ENCODE peak calls at places on chromosomes 2 and 18, in six cellular contexts. I, E, O, G, W and Q are unnamed samples.

GRCh38 chr2:63218800-63219511 is 168.3 kb downstream of the OTX1 start:
- DNase-seq in I (no peak), E (no peak), O (no peak), G (no peak), W (no peak), Q (peak)

GRCh38 chr2:205699554-205700289 is 17.4 kb downstream of the NRP2 start:
- DNase-seq in I (no peak), E (no peak), O (no peak), G (no peak), W (no peak), Q (no peak)

GRCh38 chr2:101986386-101986785 is 5.4 kb upstream of the IL1R2 start:
- DNase-seq in I (no peak), E (no peak), O (no peak), G (peak), W (no peak), Q (no peak)

GRCh38 chr2:179139506-179139905 is 89.6 kb upstream of the CCDC141 start:
- DNase-seq in I (no peak), E (no peak), O (no peak), G (no peak), W (no peak), Q (no peak)

GRCh38 chr2:71073475-71073874 is 5.0 kb downstream of the NAGK start:
- DNase-seq in I (no peak), E (no peak), O (no peak), G (no peak), W (no peak), Q (no peak)

GRCh38 chr18:11991021-11991770 is 9.9 kb downstream of the IMPA2 start:
- DNase-seq in I (no peak), E (no peak), O (no peak), G (no peak), W (peak), Q (no peak)

GRCh38 chr2:140990416-140990815 is 1140.4 kb downstream of the LRP1B start:
- DNase-seq in I (no peak), E (peak), O (no peak), G (no peak), W (no peak), Q (no peak)

GRCh38 chr2:223306371-223306770 is 254.4 kb downstream of the KCNE4 start:
- DNase-seq in I (no peak), E (peak), O (no peak), G (no peak), W (no peak), Q (no peak)

GRCh38 chr2:19648583-19648982 is 253.2 kb downstream of the TTC32 start:
- DNase-seq in I (no peak), E (peak), O (peak), G (peak), W (no peak), Q (peak)

GRCh38 chr18:8800445-8800844 is 95.1 kb downstream of the MTCL1 start:
- DNase-seq in I (no peak), E (peak), O (no peak), G (no peak), W (no peak), Q (peak)

GRCh38 chr2:39584283-39584972 is 81.3 kb upstream of the TMEM178A start:
- DNase-seq in I (no peak), E (peak), O (no peak), G (no peak), W (no peak), Q (no peak)

GRCh38 chr2:16320716-16321115 is 344.9 kb downstream of the CYRIA start:
- DNase-seq in I (no peak), E (no peak), O (no peak), G (no peak), W (no peak), Q (no peak)

GRCh38 chr18:34117319-34117718 is 107.4 kb downstream of the NOL4 start:
- DNase-seq in I (no peak), E (no peak), O (no peak), G (no peak), W (no peak), Q (no peak)

GRCh38 chr2:100733344-100734187 is 86.4 kb upstream of the NPAS2 start:
- DNase-seq in I (peak), E (peak), O (peak), G (peak), W (peak), Q (no peak)

GRCh38 chr2:61639721-61640120 is 101.6 kb upstream of the XPO1 start:
- DNase-seq in I (no peak), E (no peak), O (no peak), G (no peak), W (no peak), Q (no peak)

GRCh38 chr2:6337123-6337830 is 528.4 kb downstream of the CMPK2 start:
- DNase-seq in I (no peak), E (no peak), O (no peak), G (no peak), W (no peak), Q (no peak)

GRCh38 chr2:236169741-236170654 is 1.8 kb upstream of the GBX2 start:
- DNase-seq in I (peak), E (no peak), O (no peak), G (no peak), W (no peak), Q (no peak)

GRCh38 chr18:27931563-27931962 is 245.4 kb downstream of the CDH2 start:
- DNase-seq in I (no peak), E (no peak), O (no peak), G (no peak), W (no peak), Q (no peak)

GRCh38 chr2:121599963-121600651 is 49.2 kb downstream of the CLASP1 start:
- DNase-seq in I (no peak), E (peak), O (no peak), G (no peak), W (no peak), Q (no peak)
- H3K27ac ChIP-seq in I (no peak), E (no peak), O (no peak), G (no peak), W (no peak), Q (no peak)

GRCh38 chr2:238772635-238773297 is 75.1 kb upstream of the TWIST2 start:
- DNase-seq in I (no peak), E (no peak), O (no peak), G (no peak), W (no peak), Q (no peak)

GRCh38 chr2:238773472-238773871 is 74.4 kb upstream of the TWIST2 start:
- DNase-seq in I (no peak), E (no peak), O (no peak), G (no peak), W (no peak), Q (no peak)

GRCh38 chr2:238774980-238775509 is 72.8 kb upstream of the TWIST2 start:
- DNase-seq in I (no peak), E (no peak), O (no peak), G (no peak), W (no peak), Q (no peak)

GRCh38 chr2:238771639-238772038 is 76.2 kb upstream of the TWIST2 start:
- DNase-seq in I (no peak), E (no peak), O (no peak), G (no peak), W (no peak), Q (no peak)

GRCh38 chr2:238771193-238771592 is 76.7 kb upstream of the TWIST2 start:
- DNase-seq in I (no peak), E (peak), O (no peak), G (no peak), W (no peak), Q (no peak)
- TF ChIP-seq CTCF in I (no peak), E (peak), O (no peak), G (no peak), W (no peak), Q (no peak)

GRCh38 chr18:10205136-10205535 is 249.3 kb upstream of the APCDD1 start:
- DNase-seq in I (peak), E (peak), O (peak), G (no peak), W (peak), Q (no peak)

GRCh38 chr18:10207682-10208081 is 246.8 kb upstream of the APCDD1 start:
- DNase-seq in I (no peak), E (peak), O (no peak), G (no peak), W (no peak), Q (no peak)

GRCh38 chr18:10213526-10213925 is 240.9 kb upstream of the APCDD1 start:
- DNase-seq in I (no peak), E (peak), O (no peak), G (peak), W (no peak), Q (no peak)

GRCh38 chr18:10215444-10215843 is 239.0 kb upstream of the APCDD1 start:
- DNase-seq in I (no peak), E (no peak), O (no peak), G (no peak), W (no peak), Q (no peak)

DNA sequence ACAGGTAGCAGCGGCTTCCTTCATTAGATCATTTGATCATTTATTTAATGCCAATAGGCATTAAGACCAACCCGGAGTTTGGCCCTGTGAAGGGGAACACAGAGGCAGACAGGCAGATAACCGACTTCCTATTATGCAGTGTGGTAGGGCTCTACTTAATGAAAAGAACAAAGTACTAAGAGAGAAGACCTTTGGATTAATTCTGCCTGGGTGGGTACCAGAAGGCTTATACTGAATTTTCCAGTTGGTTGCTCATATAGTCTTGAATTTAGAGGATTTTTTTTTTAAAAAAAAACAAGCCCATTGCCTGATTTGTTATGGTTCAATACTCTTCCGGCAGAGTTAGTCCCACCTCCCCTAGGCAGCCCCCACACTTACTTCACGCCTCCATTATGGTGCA is 244.4 kb upstream of the APCDD1 start:
- DNase-seq in I (no peak), E (no peak), O (no peak), G (no peak), W (no peak), Q (no peak)
- H3K27ac ChIP-seq in I (no peak), E (no peak), O (no peak), G (no peak), W (no peak), Q (no peak)

DNA sequence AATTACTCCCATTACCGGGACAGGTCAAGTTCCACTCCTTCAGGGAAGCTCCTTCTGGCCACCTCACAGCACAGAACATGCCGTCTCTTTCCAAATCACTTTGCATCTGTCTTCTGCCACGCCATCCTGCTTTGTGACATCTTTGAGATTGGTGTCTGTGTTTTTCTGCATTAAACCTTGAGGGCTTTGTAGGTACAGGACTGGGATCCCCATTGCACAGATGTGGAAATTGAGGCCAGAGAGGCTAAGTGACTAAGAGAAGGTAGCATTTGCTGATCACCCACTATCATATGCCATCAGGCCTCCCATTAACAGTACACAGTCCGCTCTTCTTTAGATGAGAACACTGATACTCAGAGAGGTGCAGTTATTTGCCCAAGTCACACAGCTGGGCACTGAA is 9.5 kb upstream of the CYP27C1 start:
- DNase-seq in I (no peak), E (no peak), O (no peak), G (no peak), W (no peak), Q (no peak)
- TF ChIP-seq CTCF in I (no peak), E (no peak), O (no peak), G (no peak), W (no peak), Q (no peak)

DNA sequence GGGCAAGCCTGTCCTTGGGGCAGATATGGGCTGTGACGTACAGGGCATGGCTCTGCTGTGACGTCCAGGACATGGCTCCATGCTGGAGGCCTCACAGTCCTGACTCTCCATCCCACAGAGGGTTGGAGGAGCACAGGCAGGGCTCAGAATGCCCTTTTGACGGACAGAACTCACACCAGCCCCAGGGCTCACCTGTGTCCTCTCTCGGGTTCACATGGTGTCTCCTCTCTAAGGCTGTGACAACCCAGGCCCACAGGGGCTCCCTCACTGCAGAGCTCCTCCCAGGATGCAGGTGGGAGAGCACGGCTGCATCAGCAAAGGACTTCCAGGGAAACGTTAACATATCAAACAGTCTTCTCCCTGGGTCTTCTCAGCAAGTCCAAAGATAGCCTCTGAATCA is 133.8 kb downstream of the EIPR1 start:
- DNase-seq in I (no peak), E (no peak), O (no peak), G (no peak), W (no peak), Q (no peak)
- H3K27ac ChIP-seq in I (no peak), E (no peak), O (no peak), G (no peak), W (no peak), Q (no peak)

DNA sequence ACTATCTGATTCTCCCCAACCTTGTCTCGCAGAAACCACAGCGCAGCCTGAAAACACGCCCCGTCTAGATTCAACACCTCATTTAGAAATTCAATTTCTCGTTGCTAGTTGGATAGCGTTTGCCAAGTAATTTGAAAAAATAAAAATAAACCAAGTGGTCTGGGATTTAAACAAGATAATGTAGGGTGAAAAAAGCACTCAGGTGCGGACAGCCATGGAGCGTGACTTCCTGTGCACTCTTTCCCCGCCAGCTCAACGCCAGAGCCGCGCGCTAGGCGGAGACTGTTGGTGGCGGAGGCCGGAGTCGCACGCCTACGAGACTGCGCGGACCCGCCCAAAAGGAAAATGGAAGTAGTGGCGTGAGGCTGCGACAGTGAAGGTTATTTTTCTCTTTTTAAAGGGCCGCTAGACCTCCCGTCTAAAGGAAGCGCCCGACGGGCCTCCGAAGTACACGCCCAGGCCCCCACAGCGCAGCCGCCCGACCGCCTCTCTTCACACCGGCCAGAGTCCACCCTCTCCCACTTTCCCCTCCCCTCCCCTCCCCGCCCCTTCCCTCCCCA is 584 bp upstream of the CCNT2 start:
- DNase-seq in I (no peak), E (no peak), O (no peak), G (peak), W (no peak), Q (no peak)
- TF ChIP-seq CTCF in I (peak), E (peak), O (peak), G (no peak), W (peak), Q (no peak)

DNA sequence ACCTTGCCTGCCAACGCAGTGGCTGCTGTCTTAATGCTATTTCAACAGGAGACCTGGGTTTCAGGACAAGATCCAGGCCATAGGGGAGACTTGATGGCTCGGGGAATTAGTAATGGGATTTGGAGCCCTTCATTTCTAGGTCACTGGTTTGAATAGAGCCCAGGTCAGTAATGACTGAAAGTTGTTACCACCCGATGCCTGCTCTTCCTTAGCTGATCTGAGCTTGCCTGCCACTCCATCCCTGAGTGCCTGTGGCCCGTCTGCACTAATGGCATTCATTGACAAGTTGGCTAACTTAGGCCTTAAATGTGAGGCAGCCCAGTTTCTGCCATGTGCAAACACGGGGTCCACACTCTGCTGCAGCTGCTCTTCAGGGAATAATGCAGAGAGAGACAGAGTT is 1233.3 kb upstream of the ZEB2 start:
- DNase-seq in I (no peak), E (no peak), O (no peak), G (no peak), W (no peak), Q (no peak)
- H3K27ac ChIP-seq in I (peak), E (no peak), O (peak), G (no peak), W (no peak), Q (no peak)

GRCh38 chr18:1806884-1807615 is 764.3 kb downstream of the METTL4 start:
- DNase-seq in I (no peak), E (no peak), O (no peak), G (no peak), W (no peak), Q (no peak)
- TF ChIP-seq CTCF in I (no peak), E (no peak), O (no peak), G (no peak), W (no peak), Q (no peak)